ENCODE peak calls at places on chromosome 4, in four cellular contexts. Z is NCI-H2171 treated with DMSO at 0.1 percent for 48 hours; C is activated T-cell treated with anti-CD3 and anti-CD28 coated beads, Interleukin-2, amount 50 U/mL, for 72 hours; M is NCI-H1105. E is an unnamed sample.

GRCh38 chr4:188714907-188715306 is 575.7 kb downstream of the TRIML1 start:
- DNase-seq in Z (no peak), C (no peak), M (no peak), E (no peak)

GRCh38 chr4:57905965-57906364 is 795.8 kb upstream of the IGFBP7 start:
- DNase-seq in Z (no peak), C (no peak), M (no peak), E (no peak)

GRCh38 chr4:87679449-87680169 is 29.5 kb downstream of the DMP1 start:
- DNase-seq in Z (peak), C (peak), M (no peak), E (peak)

GRCh38 chr4:9979101-9979815 is 42.0 kb downstream of the SLC2A9 start:
- DNase-seq in Z (no peak), C (no peak), M (no peak), E (no peak)

GRCh38 chr4:3303840-3304715 is 11.3 kb downstream of the RGS12 start:
- DNase-seq in Z (no peak), C (no peak), M (no peak), E (no peak)

GRCh38 chr4:88172987-88173386 is 14.5 kb upstream of the ABCG2 start:
- DNase-seq in Z (no peak), C (no peak), M (no peak), E (no peak)

GRCh38 chr4:171847751-171848150 is 34.5 kb downstream of the GALNTL6 start:
- DNase-seq in Z (no peak), C (no peak), M (no peak), E (no peak)

GRCh38 chr4:154503598-154503997 is 12.0 kb upstream of the DCHS2 start:
- DNase-seq in Z (peak), C (no peak), M (no peak), E (no peak)

GRCh38 chr4:4761128-4761991 is 98.1 kb upstream of the MSX1 start:
- DNase-seq in Z (no peak), C (no peak), M (no peak), E (peak)